ENCODE peak calls at places on chromosomes 2 and 18, in eight cellular contexts. O, W, P, M, X, S, U and A are unnamed samples. For H3K36me3, the result is how much of the 10 kb centered on the place peaks cover.

GRCh38 chr2:197360744-197361156 is 50.2 kb upstream of the ANKRD44 start:
- DNase-seq in U (peak), S (no peak), O (no peak), W (no peak), M (no peak), P (no peak), X (no peak), A (no peak)

GRCh38 chr18:79523221-79523737 is 127.5 kb downstream of the NFATC1 start:
- DNase-seq in W (peak), U (no peak), M (peak), X (no peak), P (no peak), O (no peak), S (peak), A (no peak)

GRCh38 chr2:205754924-205755321 is 72.6 kb downstream of the NRP2 start:
- DNase-seq in X (no peak), W (no peak), O (no peak), P (no peak), U (peak), S (no peak), M (no peak), A (no peak)

GRCh38 chr2:57886196-57886786 is 160.3 kb upstream of the VRK2 start:
- DNase-seq in P (no peak), O (no peak), X (no peak), W (no peak), U (no peak), M (no peak), S (no peak), A (no peak)

GRCh38 chr2:38146917-38147307 is 71.0 kb upstream of the CYP1B1 start:
- DNase-seq in W (no peak), M (no peak), X (peak), O (no peak), S (no peak), P (no peak), U (peak), A (peak)

GRCh38 chr2:70145168-70145538 is 45.7 kb downstream of the C2orf42 start:
- DNase-seq in M (no peak), W (no peak), O (no peak), S (no peak), X (no peak), U (no peak), P (no peak), A (no peak)

GRCh38 chr2:68045337-68045736 is 17.5 kb downstream of the C1D start:
- DNase-seq in U (no peak), W (no peak), X (no peak), M (no peak), S (no peak), O (no peak), P (no peak), A (no peak)

GRCh38 chr2:216292886-216293291 is 79.4 kb downstream of the MARCHF4 start:
- DNase-seq in O (no peak), P (no peak), X (no peak), M (no peak), W (no peak), S (no peak), U (peak), A (peak)

GRCh38 chr2:190655113-190655512 is 6.2 kb downstream of the NAB1 start:
- DNase-seq in W (no peak), M (no peak), P (peak), O (no peak), U (no peak), S (no peak), X (no peak), A (no peak)
- H3K27ac ChIP-seq in W (no peak), M (no peak), P (peak), O (no peak), U (no peak), S (no peak), X (no peak), A (peak)

GRCh38 chr2:42333579-42333978 is 27.4 kb downstream of the COX7A2L start:
- DNase-seq in S (no peak), P (no peak), W (no peak), U (no peak), O (no peak), M (no peak), X (no peak), A (no peak)

GRCh38 chr2:42332575-42332974 is 28.4 kb downstream of the COX7A2L start:
- DNase-seq in X (no peak), M (no peak), U (no peak), W (no peak), S (no peak), P (no peak), O (no peak), A (no peak)

GRCh38 chr2:42329779-42330178 is 31.2 kb downstream of the COX7A2L start:
- DNase-seq in W (no peak), U (no peak), M (no peak), P (no peak), O (no peak), X (no peak), S (no peak), A (no peak)

GRCh38 chr2:42334220-42334619 is 26.8 kb downstream of the COX7A2L start:
- DNase-seq in O (no peak), W (no peak), S (no peak), P (no peak), M (no peak), U (no peak), X (no peak), A (no peak)

GRCh38 chr2:42331569-42332284 is 29.3 kb downstream of the COX7A2L start:
- DNase-seq in S (no peak), M (no peak), P (no peak), X (no peak), W (no peak), O (no peak), U (no peak), A (no peak)
- H3K36me3 ChIP-seq in S (half or more), M (under half), P (under half), X (under half), W (half or more), O (half or more), U (under half), A (under half)

GRCh38 chr18:23280844-23281243 is 145.6 kb downstream of the CABLES1 start:
- DNase-seq in P (no peak), U (no peak), X (no peak), M (no peak), W (no peak), O (no peak), S (no peak), A (no peak)

GRCh38 chr18:23281626-23282436 is 146.5 kb downstream of the CABLES1 start:
- DNase-seq in M (no peak), O (no peak), U (peak), W (no peak), S (no peak), X (peak), P (no peak), A (peak)

GRCh38 chr18:23284629-23285028 is 149.3 kb downstream of the CABLES1 start:
- DNase-seq in M (no peak), U (no peak), X (no peak), S (no peak), O (no peak), P (no peak), W (no peak), A (no peak)

GRCh38 chr18:23282437-23282781 is 147.1 kb downstream of the CABLES1 start:
- DNase-seq in O (no peak), X (no peak), S (no peak), W (no peak), P (no peak), U (no peak), M (no peak), A (no peak)

DNA sequence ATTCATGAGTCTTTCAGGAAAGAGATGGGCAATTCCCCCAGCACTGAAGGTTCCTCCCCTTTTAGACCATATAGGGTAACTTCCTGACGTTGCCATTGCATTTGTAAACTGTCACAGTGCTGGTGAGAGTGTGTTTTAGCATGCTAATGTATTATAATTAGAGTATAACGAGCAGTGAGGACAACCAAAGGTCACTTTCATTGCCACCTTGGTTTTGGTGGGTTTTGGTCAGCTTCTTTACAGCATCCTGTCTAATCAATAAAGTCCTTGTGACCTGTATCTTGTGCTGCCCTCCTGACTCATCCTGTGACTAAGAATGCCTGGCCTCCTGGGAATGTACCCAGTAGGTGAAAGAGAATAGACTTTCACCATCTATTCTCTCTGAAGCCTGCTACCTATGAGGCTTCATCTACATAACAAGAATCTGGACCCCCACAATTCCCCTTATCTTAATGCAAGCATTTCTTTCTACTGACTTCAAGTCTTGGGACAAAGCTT is 148.7 kb downstream of the CABLES1 start:
- DNase-seq in S (no peak), M (no peak), X (peak), W (no peak), P (no peak), U (peak), O (no peak), A (no peak)
- H3K27ac ChIP-seq in S (no peak), M (no peak), X (peak), W (no peak), P (no peak), U (no peak), O (no peak), A (peak)

GRCh38 chr2:28796620-28797019 is 14.0 kb upstream of the SPDYA start:
- DNase-seq in S (no peak), M (no peak), X (no peak), U (no peak), O (no peak), P (no peak), W (no peak), A (no peak)

GRCh38 chr2:28802975-28803429 is 7.6 kb upstream of the SPDYA start:
- DNase-seq in P (no peak), M (no peak), U (peak), W (no peak), X (peak), S (no peak), O (no peak), A (no peak)

DNA sequence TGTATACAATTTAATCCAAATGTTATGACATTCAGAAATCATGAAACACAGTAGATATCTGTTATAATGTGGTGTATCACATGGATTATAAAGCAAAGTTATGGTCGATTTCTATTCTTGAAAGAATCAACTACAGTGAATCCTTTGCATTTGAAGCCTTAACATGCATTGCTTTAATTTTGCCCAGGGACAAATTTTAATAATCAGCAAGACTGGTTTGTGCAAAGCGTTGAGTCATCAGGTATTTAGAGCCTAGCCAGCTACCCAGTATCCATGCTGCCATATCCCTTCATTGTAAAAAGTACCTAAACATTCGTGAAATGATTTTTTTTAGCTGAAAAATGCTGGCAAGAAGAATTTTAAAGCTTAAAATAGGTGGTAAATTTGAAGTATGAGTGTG is 8.9 kb upstream of the SPDYA start:
- DNase-seq in W (no peak), X (no peak), U (peak), M (no peak), S (no peak), P (no peak), O (no peak), A (no peak)
- H3K36me3 ChIP-seq in W (under half), X (under half), U (half or more), M (under half), S (half or more), P (half or more), O (half or more), A (under half)

DNA sequence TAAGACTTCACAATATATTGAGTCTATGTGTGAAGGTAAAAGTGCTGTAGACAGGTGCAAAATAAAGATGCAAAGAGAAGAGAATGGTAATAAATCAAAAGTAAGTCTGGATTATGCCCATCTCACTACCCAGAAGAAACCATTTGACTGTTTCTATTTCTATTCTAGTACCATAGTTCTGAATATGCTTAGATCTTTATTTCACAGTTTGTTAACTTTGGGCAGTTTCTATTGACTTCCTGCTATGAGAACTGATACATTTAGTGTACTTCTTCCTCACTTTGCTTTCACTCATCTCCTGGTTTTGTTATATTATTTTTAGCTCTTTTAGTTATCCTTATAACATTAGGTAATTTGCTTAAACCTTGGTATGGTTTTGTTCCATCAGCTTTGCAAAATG is 94.9 kb downstream of the HS1BP3 start:
- DNase-seq in M (no peak), O (no peak), U (no peak), S (no peak), X (no peak), P (no peak), W (no peak), A (no peak)
- H3K27ac ChIP-seq in M (no peak), O (no peak), U (no peak), S (no peak), X (no peak), P (no peak), W (no peak), A (no peak)